ENCODE peak calls at places on chromosomes 1 and 21, in seven cellular contexts. One of them, this sample, is unnamed.

GRCh38 chr1:169868978-169869377 is 24.7 kb downstream of the SCYL3 start:
- DNase-seq in tibial artery: no peak
- DNase-seq in heart left ventricle: no peak
- DNase-seq in astrocyte of the spinal cord: no peak
- DNase-seq in fibroblast of mammary gland: no peak
- DNase-seq in BE2C: no peak
- DNase-seq in epithelial cell of proximal tubule: no peak
- DNase-seq in this sample: no peak

GRCh38 chr1:2980849-2981248 is 40.4 kb upstream of the ACTRT2 start:
- DNase-seq in tibial artery: no peak
- DNase-seq in heart left ventricle: peak
- DNase-seq in astrocyte of the spinal cord: no peak
- DNase-seq in fibroblast of mammary gland: no peak
- DNase-seq in BE2C: no peak
- DNase-seq in epithelial cell of proximal tubule: no peak
- DNase-seq in this sample: no peak

GRCh38 chr1:76035053-76035452 is 39.5 kb upstream of the ST6GALNAC3 start:
- DNase-seq in tibial artery: no peak
- DNase-seq in heart left ventricle: no peak
- DNase-seq in astrocyte of the spinal cord: no peak
- DNase-seq in fibroblast of mammary gland: peak
- DNase-seq in BE2C: peak
- DNase-seq in epithelial cell of proximal tubule: no peak
- DNase-seq in this sample: peak

GRCh38 chr1:111538343-111539035 is 35.1 kb upstream of the ADORA3 start:
- DNase-seq in tibial artery: no peak
- DNase-seq in heart left ventricle: no peak
- DNase-seq in astrocyte of the spinal cord: peak
- DNase-seq in fibroblast of mammary gland: peak
- DNase-seq in BE2C: no peak
- DNase-seq in epithelial cell of proximal tubule: no peak
- DNase-seq in this sample: peak

GRCh38 chr1:242847390-242847993 is 323.0 kb upstream of the PLD5 start:
- DNase-seq in tibial artery: no peak
- DNase-seq in heart left ventricle: no peak
- DNase-seq in astrocyte of the spinal cord: peak
- DNase-seq in fibroblast of mammary gland: peak
- DNase-seq in BE2C: no peak
- DNase-seq in epithelial cell of proximal tubule: no peak
- DNase-seq in this sample: peak

GRCh38 chr1:185373813-185374524 is 56.9 kb upstream of the IVNS1ABP start:
- DNase-seq in tibial artery: no peak
- DNase-seq in heart left ventricle: no peak
- DNase-seq in astrocyte of the spinal cord: peak
- DNase-seq in fibroblast of mammary gland: peak
- DNase-seq in BE2C: no peak
- DNase-seq in epithelial cell of proximal tubule: no peak
- DNase-seq in this sample: peak

GRCh38 chr1:44138239-44138638 is 3.2 kb downstream of the KLF18 start:
- DNase-seq in tibial artery: no peak
- DNase-seq in heart left ventricle: no peak
- DNase-seq in astrocyte of the spinal cord: no peak
- DNase-seq in fibroblast of mammary gland: no peak
- DNase-seq in BE2C: no peak
- DNase-seq in epithelial cell of proximal tubule: no peak
- DNase-seq in this sample: no peak

GRCh38 chr1:55067022-55067781 is 27.9 kb downstream of the PCSK9 start:
- DNase-seq in tibial artery: peak
- DNase-seq in heart left ventricle: peak
- DNase-seq in astrocyte of the spinal cord: no peak
- DNase-seq in fibroblast of mammary gland: no peak
- DNase-seq in BE2C: no peak
- DNase-seq in epithelial cell of proximal tubule: no peak
- DNase-seq in this sample: no peak

GRCh38 chr1:27233677-27234053 is 767 bp upstream of the WDTC1 start:
- DNase-seq in tibial artery: no peak
- DNase-seq in heart left ventricle: no peak
- DNase-seq in astrocyte of the spinal cord: no peak
- DNase-seq in fibroblast of mammary gland: no peak
- DNase-seq in BE2C: peak
- DNase-seq in epithelial cell of proximal tubule: no peak
- DNase-seq in this sample: no peak

GRCh38 chr1:229205854-229206253 is 65.1 kb upstream of the RAB4A start:
- DNase-seq in tibial artery: no peak
- DNase-seq in heart left ventricle: no peak
- DNase-seq in astrocyte of the spinal cord: no peak
- DNase-seq in fibroblast of mammary gland: no peak
- DNase-seq in BE2C: peak
- DNase-seq in epithelial cell of proximal tubule: no peak
- DNase-seq in this sample: no peak

GRCh38 chr1:109624215-109625010 is 4.8 kb downstream of the AMPD2 start:
- DNase-seq in tibial artery: peak
- DNase-seq in heart left ventricle: no peak
- DNase-seq in astrocyte of the spinal cord: no peak
- DNase-seq in fibroblast of mammary gland: no peak
- DNase-seq in BE2C: peak
- DNase-seq in epithelial cell of proximal tubule: no peak
- DNase-seq in this sample: no peak

GRCh38 chr21:46099476-46099875 is 1.6 kb downstream of the COL6A2 start:
- DNase-seq in tibial artery: peak
- DNase-seq in heart left ventricle: peak
- DNase-seq in astrocyte of the spinal cord: no peak
- DNase-seq in fibroblast of mammary gland: peak
- DNase-seq in BE2C: no peak
- DNase-seq in epithelial cell of proximal tubule: no peak
- DNase-seq in this sample: peak

GRCh38 chr1:191206808-191207207 is 729.1 kb upstream of the BRINP3 start:
- DNase-seq in tibial artery: no peak
- DNase-seq in heart left ventricle: no peak
- DNase-seq in astrocyte of the spinal cord: peak
- DNase-seq in fibroblast of mammary gland: no peak
- DNase-seq in BE2C: no peak
- DNase-seq in epithelial cell of proximal tubule: no peak
- DNase-seq in this sample: peak

GRCh38 chr1:47187926-47188250 is 1.9 kb downstream of the PDZK1IP1 start:
- DNase-seq in tibial artery: no peak
- DNase-seq in heart left ventricle: no peak
- DNase-seq in astrocyte of the spinal cord: no peak
- DNase-seq in fibroblast of mammary gland: no peak
- DNase-seq in BE2C: no peak
- DNase-seq in epithelial cell of proximal tubule: no peak
- DNase-seq in this sample: no peak

GRCh38 chr1:179090522-179090921 is 8.7 kb downstream of the TOR3A start:
- DNase-seq in tibial artery: peak
- DNase-seq in heart left ventricle: no peak
- DNase-seq in astrocyte of the spinal cord: no peak
- DNase-seq in fibroblast of mammary gland: no peak
- DNase-seq in BE2C: no peak
- DNase-seq in epithelial cell of proximal tubule: no peak
- DNase-seq in this sample: no peak

GRCh38 chr21:28160378-28160777 is 832.3 kb downstream of the LTN1 start:
- DNase-seq in tibial artery: no peak
- DNase-seq in heart left ventricle: no peak
- DNase-seq in astrocyte of the spinal cord: no peak
- DNase-seq in fibroblast of mammary gland: peak
- DNase-seq in BE2C: no peak
- DNase-seq in epithelial cell of proximal tubule: peak
- DNase-seq in this sample: peak

GRCh38 chr1:167739752-167740151 is 18.0 kb downstream of the MPZL1 start:
- DNase-seq in tibial artery: no peak
- DNase-seq in heart left ventricle: no peak
- DNase-seq in astrocyte of the spinal cord: no peak
- DNase-seq in fibroblast of mammary gland: no peak
- DNase-seq in BE2C: no peak
- DNase-seq in epithelial cell of proximal tubule: no peak
- DNase-seq in this sample: peak

GRCh38 chr1:231236938-231237337 is 4.1 kb upstream of the GNPAT start:
- DNase-seq in tibial artery: no peak
- DNase-seq in heart left ventricle: no peak
- DNase-seq in astrocyte of the spinal cord: no peak
- DNase-seq in fibroblast of mammary gland: no peak
- DNase-seq in BE2C: no peak
- DNase-seq in epithelial cell of proximal tubule: no peak
- DNase-seq in this sample: no peak

GRCh38 chr1:64581786-64582185 is 111.9 kb downstream of the CACHD1 start:
- DNase-seq in tibial artery: no peak
- DNase-seq in heart left ventricle: no peak
- DNase-seq in astrocyte of the spinal cord: no peak
- DNase-seq in fibroblast of mammary gland: no peak
- DNase-seq in BE2C: no peak
- DNase-seq in epithelial cell of proximal tubule: no peak
- DNase-seq in this sample: no peak

GRCh38 chr21:43600642-43601397 is 58.5 kb downstream of the HSF2BP start:
- DNase-seq in tibial artery: no peak
- DNase-seq in heart left ventricle: no peak
- DNase-seq in astrocyte of the spinal cord: peak
- DNase-seq in fibroblast of mammary gland: peak
- DNase-seq in BE2C: peak
- DNase-seq in epithelial cell of proximal tubule: no peak
- DNase-seq in this sample: peak

GRCh38 chr1:88730132-88730675 is 46.1 kb downstream of the PKN2 start:
- DNase-seq in tibial artery: no peak
- DNase-seq in heart left ventricle: no peak
- DNase-seq in astrocyte of the spinal cord: no peak
- DNase-seq in fibroblast of mammary gland: no peak
- DNase-seq in BE2C: no peak
- DNase-seq in epithelial cell of proximal tubule: no peak
- DNase-seq in this sample: no peak

GRCh38 chr1:229129306-229130027 is 141.4 kb upstream of the RAB4A start:
- DNase-seq in tibial artery: no peak
- DNase-seq in heart left ventricle: no peak
- DNase-seq in astrocyte of the spinal cord: no peak
- DNase-seq in fibroblast of mammary gland: no peak
- DNase-seq in BE2C: no peak
- DNase-seq in epithelial cell of proximal tubule: no peak
- DNase-seq in this sample: no peak

GRCh38 chr1:30894508-30894973 is 14.0 kb downstream of the SDC3 start:
- DNase-seq in tibial artery: no peak
- DNase-seq in heart left ventricle: no peak
- DNase-seq in astrocyte of the spinal cord: no peak
- DNase-seq in fibroblast of mammary gland: no peak
- DNase-seq in BE2C: no peak
- DNase-seq in epithelial cell of proximal tubule: no peak
- DNase-seq in this sample: no peak

GRCh38 chr1:30895942-30896660 is 12.5 kb downstream of the SDC3 start:
- DNase-seq in tibial artery: no peak
- DNase-seq in heart left ventricle: no peak
- DNase-seq in astrocyte of the spinal cord: no peak
- DNase-seq in fibroblast of mammary gland: no peak
- DNase-seq in BE2C: no peak
- DNase-seq in epithelial cell of proximal tubule: no peak
- DNase-seq in this sample: no peak

GRCh38 chr1:30898031-30898815 is 10.3 kb downstream of the SDC3 start:
- DNase-seq in tibial artery: no peak
- DNase-seq in heart left ventricle: no peak
- DNase-seq in astrocyte of the spinal cord: no peak
- DNase-seq in fibroblast of mammary gland: no peak
- DNase-seq in BE2C: no peak
- DNase-seq in epithelial cell of proximal tubule: no peak
- DNase-seq in this sample: no peak

GRCh38 chr1:30895382-30895941 is 13.1 kb downstream of the SDC3 start:
- DNase-seq in tibial artery: no peak
- DNase-seq in heart left ventricle: no peak
- DNase-seq in astrocyte of the spinal cord: no peak
- DNase-seq in fibroblast of mammary gland: no peak
- DNase-seq in BE2C: no peak
- DNase-seq in epithelial cell of proximal tubule: no peak
- DNase-seq in this sample: no peak

GRCh38 chr1:30896905-30897304 is 11.7 kb downstream of the SDC3 start:
- DNase-seq in tibial artery: no peak
- DNase-seq in heart left ventricle: no peak
- DNase-seq in astrocyte of the spinal cord: no peak
- DNase-seq in fibroblast of mammary gland: no peak
- DNase-seq in BE2C: no peak
- DNase-seq in epithelial cell of proximal tubule: no peak
- DNase-seq in this sample: no peak
- TF ChIP-seq CTCF in tibial artery: no peak
- TF ChIP-seq CTCF in heart left ventricle: no peak
- TF ChIP-seq CTCF in astrocyte of the spinal cord: no peak
- TF ChIP-seq CTCF in fibroblast of mammary gland: no peak
- TF ChIP-seq CTCF in BE2C: no peak
- TF ChIP-seq CTCF in epithelial cell of proximal tubule: no peak
- TF ChIP-seq CTCF in this sample: no peak

DNA sequence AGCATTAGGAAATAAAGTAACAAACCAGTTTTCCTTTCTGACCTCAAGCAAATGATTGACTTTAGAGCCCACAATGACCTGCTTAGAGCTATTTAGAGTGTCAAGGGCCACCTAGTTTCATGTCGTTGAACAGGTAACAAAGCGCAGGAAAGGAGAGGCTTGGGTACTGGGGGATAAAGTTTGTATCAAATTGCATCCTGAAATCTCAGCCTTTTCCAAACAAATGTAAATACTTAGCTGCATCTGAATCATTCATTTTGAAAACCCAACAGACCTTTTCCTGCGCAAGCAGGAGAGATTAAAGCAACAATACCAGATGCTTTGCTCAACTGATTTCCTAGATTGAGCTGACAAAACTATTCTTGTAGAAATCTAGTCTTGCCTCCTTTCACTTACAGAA is 121.2 kb downstream of the NRIP1 start:
- DNase-seq in tibial artery: no peak
- DNase-seq in heart left ventricle: no peak
- DNase-seq in astrocyte of the spinal cord: no peak
- DNase-seq in fibroblast of mammary gland: no peak
- DNase-seq in BE2C: no peak
- DNase-seq in epithelial cell of proximal tubule: no peak
- DNase-seq in this sample: no peak
- H3K4me3 ChIP-seq in tibial artery: no peak
- H3K4me3 ChIP-seq in heart left ventricle: no peak
- H3K4me3 ChIP-seq in astrocyte of the spinal cord: no peak
- H3K4me3 ChIP-seq in fibroblast of mammary gland: no peak
- H3K4me3 ChIP-seq in BE2C: no peak
- H3K4me3 ChIP-seq in epithelial cell of proximal tubule: no peak
- H3K4me3 ChIP-seq in this sample: no peak

GRCh38 chr1:6888268-6888667 is 103.0 kb downstream of the CAMTA1 start:
- DNase-seq in tibial artery: no peak
- DNase-seq in heart left ventricle: no peak
- DNase-seq in astrocyte of the spinal cord: peak
- DNase-seq in fibroblast of mammary gland: no peak
- DNase-seq in BE2C: no peak
- DNase-seq in epithelial cell of proximal tubule: no peak
- DNase-seq in this sample: peak
- TF ChIP-seq CTCF in tibial artery: no peak
- TF ChIP-seq CTCF in heart left ventricle: no peak
- TF ChIP-seq CTCF in astrocyte of the spinal cord: no peak
- TF ChIP-seq CTCF in fibroblast of mammary gland: no peak
- TF ChIP-seq CTCF in BE2C: no peak
- TF ChIP-seq CTCF in epithelial cell of proximal tubule: no peak
- TF ChIP-seq CTCF in this sample: peak

DNA sequence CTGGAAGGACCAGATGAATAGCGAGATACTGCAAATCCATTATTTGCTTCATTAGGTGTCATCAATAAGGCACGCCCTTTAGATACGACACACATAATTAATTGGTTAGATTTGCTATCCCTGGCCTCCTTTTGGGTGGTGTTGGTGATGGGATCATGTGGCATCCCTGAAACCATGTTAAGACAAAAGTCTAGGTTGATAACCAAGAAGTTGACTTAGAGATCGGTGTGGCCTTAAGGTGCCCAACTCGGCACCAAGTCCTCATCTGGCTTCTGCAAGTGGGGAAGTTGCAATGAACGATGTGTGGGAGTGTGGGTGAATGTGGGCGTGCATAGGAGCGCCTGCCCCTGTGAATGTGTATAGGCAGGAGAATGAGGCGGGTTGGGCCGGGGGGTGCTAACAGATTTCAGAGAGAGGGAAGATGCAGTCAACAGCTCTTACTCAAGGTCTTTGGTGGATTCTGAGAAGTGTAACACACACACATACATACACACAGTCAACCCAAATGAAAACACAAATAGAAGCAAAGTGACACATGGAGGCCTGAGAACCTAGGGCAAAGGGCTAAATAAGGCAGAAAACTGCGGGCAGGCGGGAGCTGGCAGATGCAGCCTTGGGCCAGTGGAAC is 415.7 kb upstream of the ESRRG start:
- DNase-seq in tibial artery: no peak
- DNase-seq in heart left ventricle: no peak
- DNase-seq in astrocyte of the spinal cord: no peak
- DNase-seq in fibroblast of mammary gland: no peak
- DNase-seq in BE2C: no peak
- DNase-seq in epithelial cell of proximal tubule: no peak
- DNase-seq in this sample: no peak
- H3K4me3 ChIP-seq in tibial artery: no peak
- H3K4me3 ChIP-seq in heart left ventricle: no peak
- H3K4me3 ChIP-seq in astrocyte of the spinal cord: no peak
- H3K4me3 ChIP-seq in fibroblast of mammary gland: no peak
- H3K4me3 ChIP-seq in BE2C: no peak
- H3K4me3 ChIP-seq in epithelial cell of proximal tubule: no peak
- H3K4me3 ChIP-seq in this sample: no peak

This sample was measured in fibroblast of pulmonary artery.